ENCODE peak calls at places on chromosome 3, in four cellular contexts. One of them, this sample, is unnamed.

GRCh38 chr3:152128356-152128755 is 140.4 kb upstream of the MBNL1 start:
- DNase-seq in HCT116: no peak
- DNase-seq in K562: no peak
- DNase-seq in GM12878: no peak
- DNase-seq in this sample: no peak

GRCh38 chr3:32181370-32181769 is 57.1 kb upstream of the CMTM8 start:
- DNase-seq in HCT116: no peak
- DNase-seq in K562: no peak
- DNase-seq in GM12878: no peak
- DNase-seq in this sample: no peak

GRCh38 chr3:62604301-62604700 is 231.0 kb upstream of the FEZF2 start:
- DNase-seq in HCT116: no peak
- DNase-seq in K562: no peak
- DNase-seq in GM12878: no peak
- DNase-seq in this sample: no peak

GRCh38 chr3:131107637-131108433 is 81.2 kb downstream of the NEK11 start:
- DNase-seq in HCT116: no peak
- DNase-seq in K562: no peak
- DNase-seq in GM12878: no peak
- DNase-seq in this sample: peak

GRCh38 chr3:100319951-100320350 is 14.6 kb upstream of the NIT2 start:
- DNase-seq in HCT116: no peak
- DNase-seq in K562: no peak
- DNase-seq in GM12878: no peak
- DNase-seq in this sample: no peak

GRCh38 chr3:117184574-117184973 is 475.0 kb downstream of the TUSC7 start:
- DNase-seq in HCT116: no peak
- DNase-seq in K562: no peak
- DNase-seq in GM12878: no peak
- DNase-seq in this sample: no peak

GRCh38 chr3:155079795-155080546 is at the start of gene MME:
- DNase-seq in HCT116: no peak
- DNase-seq in K562: peak
- DNase-seq in GM12878: no peak
- DNase-seq in this sample: no peak

GRCh38 chr3:4271834-4272233 is 31.3 kb upstream of the SETMAR start:
- DNase-seq in HCT116: peak
- DNase-seq in K562: peak
- DNase-seq in GM12878: no peak
- DNase-seq in this sample: peak

GRCh38 chr3:60053518-60054265 is 1003.9 kb upstream of the CFAP20DC start:
- DNase-seq in HCT116: no peak
- DNase-seq in K562: peak
- DNase-seq in GM12878: no peak
- DNase-seq in this sample: no peak

GRCh38 chr3:187228740-187229139 is 31.5 kb downstream of the RTP1 start:
- DNase-seq in HCT116: no peak
- DNase-seq in K562: no peak
- DNase-seq in GM12878: no peak
- DNase-seq in this sample: no peak

GRCh38 chr3:19147905-19148767 is at the start of gene KCNH8:
- DNase-seq in HCT116: no peak
- DNase-seq in K562: peak
- DNase-seq in GM12878: no peak
- DNase-seq in this sample: no peak

GRCh38 chr3:172680684-172681083 is 30.2 kb downstream of the NCEH1 start:
- DNase-seq in HCT116: no peak
- DNase-seq in K562: peak
- DNase-seq in GM12878: no peak
- DNase-seq in this sample: no peak

GRCh38 chr3:45817788-45818523 is 21.6 kb upstream of the SLC6A20 start:
- DNase-seq in HCT116: peak
- DNase-seq in K562: no peak
- DNase-seq in GM12878: no peak
- DNase-seq in this sample: no peak

GRCh38 chr3:157335198-157335597 is 101.5 kb upstream of the PTX3 start:
- DNase-seq in HCT116: no peak
- DNase-seq in K562: no peak
- DNase-seq in GM12878: no peak
- DNase-seq in this sample: no peak

GRCh38 chr3:131303848-131304247 is 77.7 kb upstream of the NUDT16 start:
- DNase-seq in HCT116: no peak
- DNase-seq in K562: no peak
- DNase-seq in GM12878: no peak
- DNase-seq in this sample: no peak

GRCh38 chr3:129026728-129027543 is 25.8 kb downstream of the EFCC1 start:
- DNase-seq in HCT116: peak
- DNase-seq in K562: peak
- DNase-seq in GM12878: peak
- DNase-seq in this sample: peak

GRCh38 chr3:171965088-171965712 is 74.2 kb upstream of the FNDC3B start:
- DNase-seq in HCT116: no peak
- DNase-seq in K562: no peak
- DNase-seq in GM12878: no peak
- DNase-seq in this sample: peak

GRCh38 chr3:21913791-21914190 is 162.8 kb upstream of the ZNF385D start:
- DNase-seq in HCT116: no peak
- DNase-seq in K562: no peak
- DNase-seq in GM12878: no peak
- DNase-seq in this sample: no peak

GRCh38 chr3:7787871-7788828 is 713.5 kb upstream of the LMCD1 start:
- DNase-seq in HCT116: no peak
- DNase-seq in K562: no peak
- DNase-seq in GM12878: no peak
- DNase-seq in this sample: no peak

GRCh38 chr3:141955163-141955562 is 78.7 kb downstream of the ATP1B3 start:
- DNase-seq in HCT116: no peak
- DNase-seq in K562: no peak
- DNase-seq in GM12878: no peak
- DNase-seq in this sample: no peak

DNA sequence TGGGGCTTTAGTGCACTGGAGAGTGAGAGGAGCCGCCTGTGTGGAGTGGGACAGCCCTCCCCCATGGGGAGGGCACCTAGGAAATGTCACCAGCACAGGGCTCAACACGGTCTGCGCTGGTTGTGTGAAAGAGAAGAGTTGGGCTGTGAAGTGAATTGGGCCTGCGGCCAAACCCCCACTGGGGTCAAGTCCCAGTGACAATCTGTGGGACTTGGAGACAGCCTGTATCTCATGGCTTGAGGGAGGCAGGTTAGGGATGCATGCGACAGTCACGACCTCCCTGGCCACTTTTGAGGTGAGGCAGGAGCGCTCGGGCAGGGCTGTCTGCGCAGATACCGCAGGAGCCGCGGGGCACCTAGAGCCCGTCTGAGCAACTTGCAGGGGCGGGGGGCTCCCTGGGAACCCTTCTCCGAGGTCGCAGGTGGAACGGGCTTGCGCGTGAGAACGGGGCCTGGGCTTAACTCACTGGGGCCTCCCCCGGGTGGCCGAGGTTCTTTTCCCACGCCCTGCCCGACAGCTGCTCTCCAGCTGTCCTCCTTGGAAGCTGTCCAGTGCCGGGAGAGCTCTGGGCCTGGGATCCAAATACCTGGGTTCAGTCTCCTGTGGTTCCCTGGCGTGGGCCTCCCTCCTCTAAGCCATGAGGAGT is 77.4 kb downstream of the SNRK start:
- DNase-seq in HCT116: no peak
- DNase-seq in K562: no peak
- DNase-seq in GM12878: no peak
- DNase-seq in this sample: no peak
- TF ChIP-seq ATF3 in HCT116: no peak
- TF ChIP-seq ATF3 in K562: no peak
- TF ChIP-seq ATF3 in GM12878: no peak
- TF ChIP-seq ATF3 in this sample: no peak

DNA sequence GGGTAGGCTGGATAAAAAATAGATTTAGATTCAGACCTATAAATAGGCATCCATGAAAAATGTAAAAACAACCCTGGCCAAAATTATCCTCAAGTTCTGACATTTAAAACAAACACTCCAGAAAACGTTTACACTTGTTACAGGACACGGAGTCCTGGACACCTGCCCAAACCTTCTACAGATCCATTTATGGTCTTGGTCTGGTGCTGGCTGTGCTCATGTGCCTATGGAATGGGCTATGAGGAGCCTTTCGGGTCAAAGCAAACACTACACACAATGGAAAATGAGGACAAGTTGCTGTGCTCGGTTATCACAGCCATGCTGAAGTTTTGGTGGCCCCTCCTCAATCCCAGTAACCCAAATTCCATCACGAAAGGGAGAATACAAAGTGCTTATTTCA is 108.1 kb downstream of the PDZRN3 start:
- DNase-seq in HCT116: no peak
- DNase-seq in K562: no peak
- DNase-seq in GM12878: no peak
- DNase-seq in this sample: no peak
- TF ChIP-seq JUND in HCT116: no peak
- TF ChIP-seq JUND in K562: no peak
- TF ChIP-seq JUND in GM12878: no peak
- TF ChIP-seq JUND in this sample: no peak

DNA sequence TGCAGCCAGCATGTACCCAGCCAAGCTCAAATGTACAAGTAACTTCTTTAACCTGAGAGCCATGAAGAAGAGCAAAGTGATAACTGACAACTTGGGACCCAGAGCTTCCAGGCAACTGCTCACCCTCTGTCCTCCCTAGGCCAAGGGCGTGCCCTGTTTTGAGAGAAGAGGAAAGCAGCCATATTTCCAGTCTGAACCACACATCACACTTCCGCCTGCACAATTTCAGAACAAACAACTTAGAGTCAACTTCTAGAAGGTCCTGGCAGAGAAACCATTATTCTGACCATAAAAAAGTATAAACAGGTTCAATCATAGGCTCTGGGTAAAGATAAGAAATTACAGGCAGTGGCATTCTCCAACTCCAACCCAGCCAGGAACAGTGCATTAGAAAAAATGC is 50.1 kb downstream of the ITGB5 start:
- DNase-seq in HCT116: no peak
- DNase-seq in K562: no peak
- DNase-seq in GM12878: no peak
- DNase-seq in this sample: no peak
- TF ChIP-seq ZBTB33 in HCT116: no peak
- TF ChIP-seq ZBTB33 in K562: no peak
- TF ChIP-seq ZBTB33 in GM12878: no peak
- TF ChIP-seq ZBTB33 in this sample: no peak

GRCh38 chr3:185822221-185822956 is 2.5 kb downstream of the IGF2BP2 start:
- DNase-seq in HCT116: no peak
- DNase-seq in K562: peak
- DNase-seq in GM12878: no peak
- DNase-seq in this sample: peak
- TF ChIP-seq ATF3 in HCT116: no peak
- TF ChIP-seq ATF3 in K562: no peak
- TF ChIP-seq ATF3 in GM12878: no peak
- TF ChIP-seq ATF3 in this sample: no peak

GRCh38 chr3:197376020-197376419 is 77.6 kb upstream of the DLG1 start:
- DNase-seq in HCT116: no peak
- DNase-seq in K562: no peak
- DNase-seq in GM12878: no peak
- DNase-seq in this sample: no peak

GRCh38 chr3:197378987-197379718 is 80.7 kb upstream of the DLG1 start:
- DNase-seq in HCT116: no peak
- DNase-seq in K562: peak
- DNase-seq in GM12878: no peak
- DNase-seq in this sample: no peak

GRCh38 chr3:197380786-197381185 is 82.4 kb upstream of the DLG1 start:
- DNase-seq in HCT116: no peak
- DNase-seq in K562: peak
- DNase-seq in GM12878: no peak
- DNase-seq in this sample: no peak

GRCh38 chr3:197376735-197377555 is 78.5 kb upstream of the DLG1 start:
- DNase-seq in HCT116: no peak
- DNase-seq in K562: no peak
- DNase-seq in GM12878: no peak
- DNase-seq in this sample: no peak

GRCh38 chr3:197381371-197381770 is 83.0 kb upstream of the DLG1 start:
- DNase-seq in HCT116: no peak
- DNase-seq in K562: no peak
- DNase-seq in GM12878: no peak
- DNase-seq in this sample: no peak
- TF ChIP-seq JUND in HCT116: no peak
- TF ChIP-seq JUND in K562: no peak
- TF ChIP-seq JUND in GM12878: no peak
- TF ChIP-seq JUND in this sample: no peak

GRCh38 chr3:39166134-39166710 is 12.8 kb upstream of the CSRNP1 start:
- DNase-seq in HCT116: no peak
- DNase-seq in K562: peak
- DNase-seq in GM12878: no peak
- DNase-seq in this sample: no peak
- TF ChIP-seq ZBTB33 in HCT116: no peak
- TF ChIP-seq ZBTB33 in K562: no peak
- TF ChIP-seq ZBTB33 in GM12878: no peak
- TF ChIP-seq ZBTB33 in this sample: no peak

GRCh38 chr3:181329024-181329423 is 339.5 kb upstream of the DNAJC19 start:
- DNase-seq in HCT116: no peak
- DNase-seq in K562: no peak
- DNase-seq in GM12878: no peak
- DNase-seq in this sample: no peak
- TF ChIP-seq ATF3 in HCT116: no peak
- TF ChIP-seq ATF3 in K562: no peak
- TF ChIP-seq ATF3 in GM12878: no peak
- TF ChIP-seq ATF3 in this sample: no peak

GRCh38 chr3:126922466-126922865 is 60.4 kb upstream of the PLXNA1 start:
- DNase-seq in HCT116: no peak
- DNase-seq in K562: no peak
- DNase-seq in GM12878: no peak
- DNase-seq in this sample: no peak

GRCh38 chr3:126924458-126924857 is 58.5 kb upstream of the PLXNA1 start:
- DNase-seq in HCT116: no peak
- DNase-seq in K562: no peak
- DNase-seq in GM12878: no peak
- DNase-seq in this sample: no peak

GRCh38 chr3:126921425-126921824 is 61.5 kb upstream of the PLXNA1 start:
- DNase-seq in HCT116: no peak
- DNase-seq in K562: no peak
- DNase-seq in GM12878: no peak
- DNase-seq in this sample: peak

GRCh38 chr3:126923895-126924294 is 59.0 kb upstream of the PLXNA1 start:
- DNase-seq in HCT116: no peak
- DNase-seq in K562: no peak
- DNase-seq in GM12878: no peak
- DNase-seq in this sample: no peak

DNA sequence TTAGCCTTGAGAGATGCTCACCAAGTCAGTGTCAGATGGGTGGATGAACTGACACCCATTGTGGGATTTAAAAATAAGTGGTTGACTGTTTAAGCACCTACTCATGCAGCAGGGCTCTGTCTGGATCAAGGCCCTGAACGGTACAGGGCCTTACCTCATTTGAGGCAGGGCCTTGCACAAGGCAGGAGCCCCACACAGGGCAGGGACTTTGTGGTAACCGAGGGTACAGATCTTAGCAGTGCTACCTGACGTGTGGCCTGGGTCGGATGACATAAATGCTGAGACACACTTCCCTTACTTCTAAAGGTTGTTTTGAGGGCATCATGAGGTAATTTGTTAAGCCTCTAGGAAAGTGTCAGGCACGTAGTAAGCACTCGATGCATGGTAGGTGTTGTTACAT is 59.5 kb upstream of the PLXNA1 start:
- DNase-seq in HCT116: no peak
- DNase-seq in K562: no peak
- DNase-seq in GM12878: no peak
- DNase-seq in this sample: no peak
- TF ChIP-seq JUND in HCT116: no peak
- TF ChIP-seq JUND in K562: no peak
- TF ChIP-seq JUND in GM12878: no peak
- TF ChIP-seq JUND in this sample: no peak